ENCODE peak calls at places on chromosomes 1 and 21, in eight cellular contexts. One of them, this sample, is unnamed.

GRCh38 chr1:39047374-39048229 is 21.5 kb downstream of the NDUFS5 start:
- DNase-seq in lower leg skin: peak
- DNase-seq in activated CD4-positive, alpha-beta T cell treated with anti-CD3 and anti-CD28 coated beads for 24 hours: no peak
- DNase-seq in foreskin fibroblast: peak
- DNase-seq in caudate nucleus: no peak
- DNase-seq in NCI-H2029 treated with DMSO at 0.1 percent for 48 hours: no peak
- DNase-seq in M059J: peak
- DNase-seq in osteocyte: no peak
- DNase-seq in this sample: no peak

GRCh38 chr1:229253170-229253974 is 17.5 kb upstream of the RAB4A start:
- DNase-seq in M059J: peak
- DNase-seq in NCI-H2029 treated with DMSO at 0.1 percent for 48 hours: no peak
- DNase-seq in foreskin fibroblast: peak
- DNase-seq in activated CD4-positive, alpha-beta T cell treated with anti-CD3 and anti-CD28 coated beads for 24 hours: no peak
- DNase-seq in caudate nucleus: no peak
- DNase-seq in lower leg skin: no peak
- DNase-seq in osteocyte: no peak
- DNase-seq in this sample: no peak

GRCh38 chr1:222048030-222048632 is 306.2 kb upstream of the DUSP10 start:
- DNase-seq in NCI-H2029 treated with DMSO at 0.1 percent for 48 hours: no peak
- DNase-seq in lower leg skin: no peak
- DNase-seq in M059J: peak
- DNase-seq in activated CD4-positive, alpha-beta T cell treated with anti-CD3 and anti-CD28 coated beads for 24 hours: no peak
- DNase-seq in caudate nucleus: no peak
- DNase-seq in osteocyte: no peak
- DNase-seq in foreskin fibroblast: peak
- DNase-seq in this sample: no peak

GRCh38 chr1:94542088-94542671 is 621 bp upstream of the F3 start:
- DNase-seq in foreskin fibroblast: peak
- DNase-seq in activated CD4-positive, alpha-beta T cell treated with anti-CD3 and anti-CD28 coated beads for 24 hours: no peak
- DNase-seq in osteocyte: no peak
- DNase-seq in M059J: peak
- DNase-seq in lower leg skin: peak
- DNase-seq in caudate nucleus: no peak
- DNase-seq in NCI-H2029 treated with DMSO at 0.1 percent for 48 hours: no peak
- DNase-seq in this sample: no peak

GRCh38 chr1:209674957-209675566 is at the start of gene G0S2:
- DNase-seq in lower leg skin: peak
- DNase-seq in M059J: peak
- DNase-seq in caudate nucleus: no peak
- DNase-seq in osteocyte: no peak
- DNase-seq in foreskin fibroblast: peak
- DNase-seq in activated CD4-positive, alpha-beta T cell treated with anti-CD3 and anti-CD28 coated beads for 24 hours: peak
- DNase-seq in NCI-H2029 treated with DMSO at 0.1 percent for 48 hours: no peak
- DNase-seq in this sample: no peak

GRCh38 chr1:194296201-194296600 is 1109.8 kb upstream of the B3GALT2 start:
- DNase-seq in activated CD4-positive, alpha-beta T cell treated with anti-CD3 and anti-CD28 coated beads for 24 hours: no peak
- DNase-seq in lower leg skin: no peak
- DNase-seq in M059J: peak
- DNase-seq in NCI-H2029 treated with DMSO at 0.1 percent for 48 hours: no peak
- DNase-seq in foreskin fibroblast: peak
- DNase-seq in osteocyte: no peak
- DNase-seq in caudate nucleus: no peak
- DNase-seq in this sample: no peak

GRCh38 chr1:59485171-59485570 is 188.3 kb downstream of the FGGY start:
- DNase-seq in foreskin fibroblast: no peak
- DNase-seq in lower leg skin: no peak
- DNase-seq in NCI-H2029 treated with DMSO at 0.1 percent for 48 hours: no peak
- DNase-seq in activated CD4-positive, alpha-beta T cell treated with anti-CD3 and anti-CD28 coated beads for 24 hours: no peak
- DNase-seq in osteocyte: no peak
- DNase-seq in caudate nucleus: no peak
- DNase-seq in M059J: no peak
- DNase-seq in this sample: no peak

GRCh38 chr1:162347281-162347680 is 29.4 kb downstream of the SPATA46 start:
- DNase-seq in osteocyte: no peak
- DNase-seq in NCI-H2029 treated with DMSO at 0.1 percent for 48 hours: no peak
- DNase-seq in M059J: no peak
- DNase-seq in lower leg skin: no peak
- DNase-seq in caudate nucleus: no peak
- DNase-seq in foreskin fibroblast: no peak
- DNase-seq in activated CD4-positive, alpha-beta T cell treated with anti-CD3 and anti-CD28 coated beads for 24 hours: no peak
- DNase-seq in this sample: no peak

GRCh38 chr1:45018599-45019230 is 6.7 kb downstream of the UROD start:
- DNase-seq in foreskin fibroblast: peak
- DNase-seq in lower leg skin: no peak
- DNase-seq in M059J: peak
- DNase-seq in NCI-H2029 treated with DMSO at 0.1 percent for 48 hours: peak
- DNase-seq in activated CD4-positive, alpha-beta T cell treated with anti-CD3 and anti-CD28 coated beads for 24 hours: peak
- DNase-seq in caudate nucleus: no peak
- DNase-seq in osteocyte: peak
- DNase-seq in this sample: peak

GRCh38 chr1:208803371-208803811 is 559.2 kb upstream of the PLXNA2 start:
- DNase-seq in NCI-H2029 treated with DMSO at 0.1 percent for 48 hours: no peak
- DNase-seq in activated CD4-positive, alpha-beta T cell treated with anti-CD3 and anti-CD28 coated beads for 24 hours: no peak
- DNase-seq in foreskin fibroblast: no peak
- DNase-seq in M059J: no peak
- DNase-seq in caudate nucleus: no peak
- DNase-seq in osteocyte: no peak
- DNase-seq in lower leg skin: no peak
- DNase-seq in this sample: no peak

GRCh38 chr1:192575499-192576189 is at the start of gene RGS1:
- DNase-seq in M059J: no peak
- DNase-seq in activated CD4-positive, alpha-beta T cell treated with anti-CD3 and anti-CD28 coated beads for 24 hours: peak
- DNase-seq in lower leg skin: no peak
- DNase-seq in NCI-H2029 treated with DMSO at 0.1 percent for 48 hours: no peak
- DNase-seq in caudate nucleus: no peak
- DNase-seq in osteocyte: no peak
- DNase-seq in foreskin fibroblast: no peak
- DNase-seq in this sample: peak

GRCh38 chr1:152859696-152860095 is at the start of gene LCE7A:
- DNase-seq in osteocyte: no peak
- DNase-seq in M059J: no peak
- DNase-seq in NCI-H2029 treated with DMSO at 0.1 percent for 48 hours: no peak
- DNase-seq in foreskin fibroblast: no peak
- DNase-seq in lower leg skin: no peak
- DNase-seq in activated CD4-positive, alpha-beta T cell treated with anti-CD3 and anti-CD28 coated beads for 24 hours: no peak
- DNase-seq in caudate nucleus: no peak
- DNase-seq in this sample: no peak

GRCh38 chr1:6106977-6107376 is 61.3 kb downstream of the KCNAB2 start:
- DNase-seq in lower leg skin: no peak
- DNase-seq in NCI-H2029 treated with DMSO at 0.1 percent for 48 hours: no peak
- DNase-seq in caudate nucleus: no peak
- DNase-seq in osteocyte: no peak
- DNase-seq in M059J: no peak
- DNase-seq in activated CD4-positive, alpha-beta T cell treated with anti-CD3 and anti-CD28 coated beads for 24 hours: no peak
- DNase-seq in foreskin fibroblast: no peak
- DNase-seq in this sample: no peak

GRCh38 chr1:153532161-153532560 is 3.6 kb downstream of the S100A6 start:
- DNase-seq in NCI-H2029 treated with DMSO at 0.1 percent for 48 hours: no peak
- DNase-seq in osteocyte: no peak
- DNase-seq in activated CD4-positive, alpha-beta T cell treated with anti-CD3 and anti-CD28 coated beads for 24 hours: no peak
- DNase-seq in M059J: no peak
- DNase-seq in foreskin fibroblast: peak
- DNase-seq in lower leg skin: no peak
- DNase-seq in caudate nucleus: no peak
- DNase-seq in this sample: peak

GRCh38 chr1:160795951-160796383 is at the start of gene LY9:
- DNase-seq in osteocyte: peak
- DNase-seq in caudate nucleus: no peak
- DNase-seq in M059J: no peak
- DNase-seq in lower leg skin: no peak
- DNase-seq in activated CD4-positive, alpha-beta T cell treated with anti-CD3 and anti-CD28 coated beads for 24 hours: peak
- DNase-seq in NCI-H2029 treated with DMSO at 0.1 percent for 48 hours: no peak
- DNase-seq in foreskin fibroblast: no peak
- DNase-seq in this sample: peak

GRCh38 chr1:203077956-203078355 is 7.9 kb downstream of the MYOG start:
- DNase-seq in NCI-H2029 treated with DMSO at 0.1 percent for 48 hours: no peak
- DNase-seq in activated CD4-positive, alpha-beta T cell treated with anti-CD3 and anti-CD28 coated beads for 24 hours: no peak
- DNase-seq in foreskin fibroblast: no peak
- DNase-seq in lower leg skin: no peak
- DNase-seq in M059J: no peak
- DNase-seq in caudate nucleus: no peak
- DNase-seq in osteocyte: no peak
- DNase-seq in this sample: no peak

GRCh38 chr1:245406426-245406825 is 251.6 kb downstream of the KIF26B start:
- DNase-seq in osteocyte: no peak
- DNase-seq in NCI-H2029 treated with DMSO at 0.1 percent for 48 hours: no peak
- DNase-seq in caudate nucleus: no peak
- DNase-seq in activated CD4-positive, alpha-beta T cell treated with anti-CD3 and anti-CD28 coated beads for 24 hours: no peak
- DNase-seq in lower leg skin: no peak
- DNase-seq in M059J: no peak
- DNase-seq in foreskin fibroblast: no peak
- DNase-seq in this sample: no peak

GRCh38 chr1:12183095-12183794 is 16.5 kb downstream of the TNFRSF1B start:
- DNase-seq in activated CD4-positive, alpha-beta T cell treated with anti-CD3 and anti-CD28 coated beads for 24 hours: no peak
- DNase-seq in NCI-H2029 treated with DMSO at 0.1 percent for 48 hours: no peak
- DNase-seq in foreskin fibroblast: no peak
- DNase-seq in M059J: no peak
- DNase-seq in caudate nucleus: no peak
- DNase-seq in lower leg skin: no peak
- DNase-seq in osteocyte: no peak
- DNase-seq in this sample: no peak

GRCh38 chr1:86015375-86015774 is 141.2 kb downstream of the COL24A1 start:
- DNase-seq in M059J: no peak
- DNase-seq in caudate nucleus: no peak
- DNase-seq in foreskin fibroblast: no peak
- DNase-seq in lower leg skin: no peak
- DNase-seq in activated CD4-positive, alpha-beta T cell treated with anti-CD3 and anti-CD28 coated beads for 24 hours: no peak
- DNase-seq in NCI-H2029 treated with DMSO at 0.1 percent for 48 hours: no peak
- DNase-seq in osteocyte: no peak
- DNase-seq in this sample: no peak

GRCh38 chr1:151311589-151312331 is 15.5 kb downstream of the PI4KB start:
- DNase-seq in osteocyte: no peak
- DNase-seq in activated CD4-positive, alpha-beta T cell treated with anti-CD3 and anti-CD28 coated beads for 24 hours: peak
- DNase-seq in M059J: peak
- DNase-seq in NCI-H2029 treated with DMSO at 0.1 percent for 48 hours: no peak
- DNase-seq in lower leg skin: peak
- DNase-seq in foreskin fibroblast: peak
- DNase-seq in caudate nucleus: peak
- DNase-seq in this sample: peak

GRCh38 chr1:240030236-240030635 is 61.4 kb upstream of the FMN2 start:
- DNase-seq in M059J: no peak
- DNase-seq in lower leg skin: no peak
- DNase-seq in osteocyte: no peak
- DNase-seq in foreskin fibroblast: peak
- DNase-seq in activated CD4-positive, alpha-beta T cell treated with anti-CD3 and anti-CD28 coated beads for 24 hours: no peak
- DNase-seq in caudate nucleus: no peak
- DNase-seq in NCI-H2029 treated with DMSO at 0.1 percent for 48 hours: no peak
- DNase-seq in this sample: no peak

GRCh38 chr1:168635129-168635528 is 58.7 kb downstream of the XCL1 start:
- DNase-seq in foreskin fibroblast: no peak
- DNase-seq in osteocyte: no peak
- DNase-seq in M059J: peak
- DNase-seq in caudate nucleus: no peak
- DNase-seq in activated CD4-positive, alpha-beta T cell treated with anti-CD3 and anti-CD28 coated beads for 24 hours: no peak
- DNase-seq in NCI-H2029 treated with DMSO at 0.1 percent for 48 hours: no peak
- DNase-seq in lower leg skin: no peak
- DNase-seq in this sample: no peak

GRCh38 chr1:8663915-8664331 is 153.5 kb downstream of the RERE start:
- DNase-seq in lower leg skin: no peak
- DNase-seq in osteocyte: no peak
- DNase-seq in activated CD4-positive, alpha-beta T cell treated with anti-CD3 and anti-CD28 coated beads for 24 hours: no peak
- DNase-seq in caudate nucleus: no peak
- DNase-seq in foreskin fibroblast: peak
- DNase-seq in NCI-H2029 treated with DMSO at 0.1 percent for 48 hours: no peak
- DNase-seq in M059J: peak
- DNase-seq in this sample: no peak

GRCh38 chr1:117093870-117094621 is 27.5 kb downstream of the TRIM45 start:
- DNase-seq in caudate nucleus: no peak
- DNase-seq in M059J: peak
- DNase-seq in NCI-H2029 treated with DMSO at 0.1 percent for 48 hours: no peak
- DNase-seq in lower leg skin: no peak
- DNase-seq in activated CD4-positive, alpha-beta T cell treated with anti-CD3 and anti-CD28 coated beads for 24 hours: no peak
- DNase-seq in foreskin fibroblast: peak
- DNase-seq in osteocyte: no peak
- DNase-seq in this sample: no peak

GRCh38 chr1:64921761-64922160 is 44.6 kb downstream of the JAK1 start:
- DNase-seq in M059J: no peak
- DNase-seq in foreskin fibroblast: no peak
- DNase-seq in caudate nucleus: no peak
- DNase-seq in activated CD4-positive, alpha-beta T cell treated with anti-CD3 and anti-CD28 coated beads for 24 hours: no peak
- DNase-seq in osteocyte: no peak
- DNase-seq in NCI-H2029 treated with DMSO at 0.1 percent for 48 hours: no peak
- DNase-seq in lower leg skin: no peak
- DNase-seq in this sample: no peak

GRCh38 chr1:110645962-110646735 is 28.6 kb downstream of the KCNA3 start:
- DNase-seq in foreskin fibroblast: peak
- DNase-seq in osteocyte: no peak
- DNase-seq in NCI-H2029 treated with DMSO at 0.1 percent for 48 hours: no peak
- DNase-seq in activated CD4-positive, alpha-beta T cell treated with anti-CD3 and anti-CD28 coated beads for 24 hours: no peak
- DNase-seq in caudate nucleus: no peak
- DNase-seq in lower leg skin: no peak
- DNase-seq in M059J: peak
- DNase-seq in this sample: no peak

GRCh38 chr1:210293191-210293607 is 35.5 kb upstream of the HHAT start:
- DNase-seq in osteocyte: no peak
- DNase-seq in NCI-H2029 treated with DMSO at 0.1 percent for 48 hours: no peak
- DNase-seq in foreskin fibroblast: peak
- DNase-seq in activated CD4-positive, alpha-beta T cell treated with anti-CD3 and anti-CD28 coated beads for 24 hours: no peak
- DNase-seq in caudate nucleus: no peak
- DNase-seq in M059J: peak
- DNase-seq in lower leg skin: peak
- DNase-seq in this sample: no peak

GRCh38 chr21:36395353-36396111 is 10.3 kb downstream of the CHAF1B start:
- DNase-seq in foreskin fibroblast: no peak
- DNase-seq in caudate nucleus: no peak
- DNase-seq in NCI-H2029 treated with DMSO at 0.1 percent for 48 hours: no peak
- DNase-seq in activated CD4-positive, alpha-beta T cell treated with anti-CD3 and anti-CD28 coated beads for 24 hours: no peak
- DNase-seq in M059J: no peak
- DNase-seq in osteocyte: no peak
- DNase-seq in lower leg skin: no peak
- DNase-seq in this sample: no peak

GRCh38 chr1:47650205-47650604 is 212.4 kb downstream of the FOXD2 start:
- DNase-seq in osteocyte: peak
- DNase-seq in foreskin fibroblast: peak
- DNase-seq in M059J: peak
- DNase-seq in caudate nucleus: no peak
- DNase-seq in NCI-H2029 treated with DMSO at 0.1 percent for 48 hours: peak
- DNase-seq in activated CD4-positive, alpha-beta T cell treated with anti-CD3 and anti-CD28 coated beads for 24 hours: no peak
- DNase-seq in lower leg skin: peak
- DNase-seq in this sample: no peak

GRCh38 chr1:200035956-200036615 is 8.6 kb downstream of the NR5A2 start:
- DNase-seq in M059J: no peak
- DNase-seq in NCI-H2029 treated with DMSO at 0.1 percent for 48 hours: no peak
- DNase-seq in osteocyte: no peak
- DNase-seq in foreskin fibroblast: peak
- DNase-seq in caudate nucleus: no peak
- DNase-seq in lower leg skin: no peak
- DNase-seq in activated CD4-positive, alpha-beta T cell treated with anti-CD3 and anti-CD28 coated beads for 24 hours: no peak
- DNase-seq in this sample: no peak

GRCh38 chr1:53895421-53895820 is 1.4 kb downstream of the DIO1 start:
- DNase-seq in activated CD4-positive, alpha-beta T cell treated with anti-CD3 and anti-CD28 coated beads for 24 hours: no peak
- DNase-seq in lower leg skin: peak
- DNase-seq in caudate nucleus: no peak
- DNase-seq in osteocyte: no peak
- DNase-seq in foreskin fibroblast: no peak
- DNase-seq in NCI-H2029 treated with DMSO at 0.1 percent for 48 hours: no peak
- DNase-seq in M059J: no peak
- DNase-seq in this sample: no peak

This sample was measured in CD8-positive, alpha-beta memory T cell.